ENCODE peak calls at places on chromosomes 13 and 19, in ten cellular contexts. C is right cardiac atrium; K is CD8-positive, alpha-beta T cell; F is tibial artery; O is PC-9; X is tibial nerve; Y is MM.1S; N is right atrium auricular region; A is fibroblast of lung; W is upper lobe of right lung. L is an unnamed sample. For H3K4me1, the result is how much of the 10 kb centered on the place peaks cover.

GRCh38 chr13:35699805-35700204 is 223.3 kb upstream of the MAB21L1 start:
- DNase-seq in C (no peak), K (no peak), F (peak), O (no peak), X (peak), Y (no peak), N (no peak), A (peak), W (no peak), L (no peak)

GRCh38 chr13:26946675-26947342 is 186.2 kb upstream of the GPR12 start:
- DNase-seq in C (no peak), K (no peak), F (no peak), O (peak), X (no peak), Y (peak), N (no peak), A (peak), W (no peak), L (no peak)

GRCh38 chr13:72304121-72304745 is 423.2 kb downstream of the MZT1 start:
- DNase-seq in C (no peak), K (no peak), F (no peak), O (no peak), X (no peak), Y (no peak), N (no peak), A (peak), W (no peak), L (no peak)

GRCh38 chr19:27776020-27776419 is 1436.9 kb downstream of the UQCRFS1 start:
- DNase-seq in C (no peak), K (no peak), F (no peak), O (no peak), X (no peak), Y (no peak), N (peak), A (peak), W (no peak), L (no peak)

GRCh38 chr13:52615817-52616216 is 26.4 kb upstream of the HNRNPA1L2 start:
- DNase-seq in C (no peak), K (no peak), F (no peak), O (no peak), X (no peak), Y (peak), N (no peak), A (no peak), W (no peak), L (no peak)

GRCh38 chr13:82627183-82627582 is 1255.1 kb downstream of the SLITRK1 start:
- DNase-seq in C (no peak), K (no peak), F (no peak), O (peak), X (no peak), Y (no peak), N (no peak), A (peak), W (no peak), L (no peak)

GRCh38 chr13:110185696-110186095 is 121.3 kb downstream of the COL4A1 start:
- DNase-seq in C (no peak), K (no peak), F (no peak), O (no peak), X (no peak), Y (no peak), N (no peak), A (no peak), W (peak), L (no peak)

GRCh38 chr13:39364797-39365468 is 238.1 kb downstream of the LHFPL6 start:
- DNase-seq in C (no peak), K (no peak), F (no peak), O (peak), X (no peak), Y (no peak), N (no peak), A (no peak), W (no peak), L (no peak)

GRCh38 chr19:51368366-51369282 is at the start of gene CLDND2:
- DNase-seq in C (no peak), K (peak), F (no peak), O (peak), X (no peak), Y (no peak), N (no peak), A (no peak), W (no peak), L (no peak)

GRCh38 chr13:111383591-111384440 is 63.4 kb downstream of the TEX29 start:
- DNase-seq in C (no peak), K (no peak), F (peak), O (no peak), X (no peak), Y (no peak), N (no peak), A (no peak), W (no peak), L (no peak)

GRCh38 chr19:54418030-54418929 is 3.0 kb downstream of the TTYH1 start:
- DNase-seq in C (no peak), K (no peak), F (no peak), O (no peak), X (no peak), Y (no peak), N (no peak), A (no peak), W (no peak), L (no peak)

GRCh38 chr13:114311387-114311786 is 2.9 kb upstream of the CHAMP1 start:
- DNase-seq in C (no peak), K (no peak), F (no peak), O (no peak), X (no peak), Y (no peak), N (no peak), A (no peak), W (no peak), L (no peak)

GRCh38 chr13:79749985-79750551 is 269.1 kb downstream of the NDFIP2 start:
- DNase-seq in C (peak), K (no peak), F (peak), O (peak), X (peak), Y (no peak), N (peak), A (peak), W (no peak), L (no peak)

GRCh38 chr13:80235559-80236296 is 105.2 kb downstream of the SPRY2 start:
- DNase-seq in C (no peak), K (no peak), F (no peak), O (peak), X (no peak), Y (no peak), N (no peak), A (peak), W (no peak), L (no peak)

GRCh38 chr13:72023895-72024294 is 156.9 kb upstream of the DACH1 start:
- DNase-seq in C (no peak), K (no peak), F (no peak), O (no peak), X (no peak), Y (no peak), N (no peak), A (no peak), W (no peak), L (no peak)

GRCh38 chr13:25798998-25799397 is 252.8 kb downstream of the SHISA2 start:
- DNase-seq in C (no peak), K (no peak), F (no peak), O (no peak), X (no peak), Y (no peak), N (no peak), A (no peak), W (no peak), L (no peak)

GRCh38 chr13:25928941-25929505 is 122.8 kb downstream of the SHISA2 start:
- DNase-seq in C (no peak), K (no peak), F (no peak), O (no peak), X (no peak), Y (no peak), N (no peak), A (no peak), W (no peak), L (no peak)

GRCh38 chr13:64855506-64855905 is 2374.6 kb downstream of the PCDH9 start:
- DNase-seq in C (no peak), K (no peak), F (no peak), O (no peak), X (no peak), Y (no peak), N (no peak), A (peak), W (no peak), L (no peak)

GRCh38 chr13:27005976-27006518 is 165.6 kb downstream of the USP12 start:
- DNase-seq in C (no peak), K (no peak), F (no peak), O (no peak), X (no peak), Y (no peak), N (no peak), A (no peak), W (no peak), L (no peak)

GRCh38 chr13:51241720-51242119 is 19.5 kb downstream of the FAM124A start:
- DNase-seq in C (no peak), K (no peak), F (no peak), O (no peak), X (no peak), Y (no peak), N (no peak), A (peak), W (no peak), L (no peak)

GRCh38 chr19:42634409-42635232 is 39.9 kb upstream of the CEACAM8 start:
- DNase-seq in C (no peak), K (no peak), F (no peak), O (no peak), X (peak), Y (peak), N (no peak), A (peak), W (no peak), L (no peak)

GRCh38 chr13:45198924-45199323 is 1.9 kb downstream of the KCTD4 start:
- DNase-seq in C (no peak), K (no peak), F (no peak), O (no peak), X (no peak), Y (no peak), N (no peak), A (peak), W (no peak), L (no peak)

GRCh38 chr13:45196622-45197021 is 4.2 kb downstream of the KCTD4 start:
- DNase-seq in C (no peak), K (no peak), F (no peak), O (no peak), X (no peak), Y (peak), N (no peak), A (no peak), W (no peak), L (no peak)

GRCh38 chr13:45196091-45196490 is 4.8 kb downstream of the KCTD4 start:
- DNase-seq in C (no peak), K (no peak), F (no peak), O (no peak), X (no peak), Y (no peak), N (no peak), A (no peak), W (no peak), L (no peak)

GRCh38 chr13:45199716-45200115 is 1.1 kb downstream of the KCTD4 start:
- DNase-seq in C (no peak), K (no peak), F (no peak), O (no peak), X (no peak), Y (no peak), N (no peak), A (no peak), W (no peak), L (no peak)

DNA sequence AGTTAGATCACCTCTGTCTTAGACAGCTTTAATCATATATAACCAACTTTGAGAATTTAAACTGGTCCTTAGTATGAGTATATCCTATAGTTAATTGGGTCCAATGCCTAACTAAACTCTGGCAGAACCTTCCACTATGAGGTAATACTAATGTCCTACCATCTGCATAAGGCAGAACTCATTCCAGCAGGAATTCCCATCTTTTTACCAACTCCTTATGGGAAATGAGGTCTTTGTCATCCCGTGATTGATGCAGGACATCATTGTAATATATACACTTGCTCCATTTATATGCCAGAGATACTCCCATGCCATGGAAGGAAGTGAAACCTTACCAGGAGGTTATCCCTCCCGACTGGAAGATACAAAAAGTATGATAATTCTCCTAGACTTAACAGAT is 2.8 kb downstream of the KCTD4 start:
- DNase-seq in C (no peak), K (no peak), F (no peak), O (no peak), X (no peak), Y (no peak), N (no peak), A (no peak), W (no peak), L (no peak)
- H3K4me1 ChIP-seq in C (under half), K (under half), F (under half), O (under half), X (under half), Y (under half), N (under half), A (under half), W (under half), L (under half)

DNA sequence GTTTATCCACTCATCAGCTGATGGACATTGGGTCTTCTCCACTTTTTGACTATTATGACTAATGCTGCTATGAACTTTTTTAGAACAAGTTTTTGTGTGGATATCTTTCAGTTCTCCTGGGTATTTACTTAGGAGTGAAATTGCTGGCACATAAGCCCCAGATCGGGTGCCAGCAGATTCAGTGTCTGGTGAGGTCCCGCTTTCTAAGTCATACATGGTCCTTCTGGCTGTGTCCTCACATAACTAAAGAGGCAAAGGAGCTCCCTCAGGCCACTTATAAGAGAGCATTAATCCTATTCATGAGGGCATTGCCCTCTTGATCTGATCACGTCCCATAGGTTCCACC is 600 bp upstream of the ZNF226 start:
- DNase-seq in C (no peak), K (no peak), F (no peak), O (no peak), X (no peak), Y (no peak), N (no peak), A (no peak), W (no peak), L (no peak)
- H3K27ac ChIP-seq in C (peak), K (no peak), F (peak), O (peak), X (no peak), Y (no peak), N (peak), A (no peak), W (peak), L (no peak)

DNA sequence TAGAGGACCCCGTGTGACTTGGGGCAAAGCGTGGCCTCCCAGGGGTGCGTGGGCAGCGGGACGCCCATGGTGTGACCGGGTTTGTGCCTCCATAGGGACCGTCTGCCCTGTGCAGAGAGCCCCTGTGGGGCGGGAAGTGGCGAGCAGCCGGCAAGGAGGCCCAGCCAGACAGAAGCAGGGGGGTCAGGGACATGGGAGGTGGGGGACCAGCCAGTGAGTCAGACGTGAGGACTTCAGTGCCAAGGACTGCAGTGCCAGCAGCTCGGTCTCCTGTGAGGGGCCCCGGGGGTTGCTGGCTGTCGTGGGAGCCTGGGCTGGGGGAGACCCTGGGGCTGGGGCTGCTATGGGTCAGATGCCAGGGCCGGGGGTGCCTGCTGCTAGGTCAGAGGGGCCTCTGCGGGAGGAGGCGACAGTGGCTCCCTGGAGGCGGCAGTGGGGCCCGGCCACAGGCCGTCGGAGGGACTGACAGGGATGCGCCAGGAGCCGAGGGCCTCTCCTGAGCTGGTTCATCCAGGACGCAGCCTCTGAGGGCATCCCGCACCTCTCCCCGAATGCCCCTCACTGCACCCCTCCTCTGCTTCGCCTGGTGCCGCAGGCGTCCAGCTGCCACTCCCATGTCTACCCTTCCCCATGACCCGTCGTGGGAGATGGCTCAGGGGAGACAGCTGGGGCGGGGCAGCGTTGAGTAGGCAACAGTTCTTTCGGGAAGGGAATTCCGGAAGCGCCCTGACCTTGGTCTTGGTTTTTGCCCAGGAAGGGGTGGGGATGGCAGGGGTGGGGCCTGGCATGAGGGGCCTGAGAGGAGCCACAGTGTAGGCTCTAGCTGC is 80.0 kb downstream of the KDM4B start:
- DNase-seq in C (peak), K (no peak), F (peak), O (no peak), X (no peak), Y (no peak), N (peak), A (peak), W (no peak), L (no peak)
- H3K4me1 ChIP-seq in C (under half), K (under half), F (under half), O (under half), X (under half), Y (under half), N (half or more), A (under half), W (under half), L (under half)

DNA sequence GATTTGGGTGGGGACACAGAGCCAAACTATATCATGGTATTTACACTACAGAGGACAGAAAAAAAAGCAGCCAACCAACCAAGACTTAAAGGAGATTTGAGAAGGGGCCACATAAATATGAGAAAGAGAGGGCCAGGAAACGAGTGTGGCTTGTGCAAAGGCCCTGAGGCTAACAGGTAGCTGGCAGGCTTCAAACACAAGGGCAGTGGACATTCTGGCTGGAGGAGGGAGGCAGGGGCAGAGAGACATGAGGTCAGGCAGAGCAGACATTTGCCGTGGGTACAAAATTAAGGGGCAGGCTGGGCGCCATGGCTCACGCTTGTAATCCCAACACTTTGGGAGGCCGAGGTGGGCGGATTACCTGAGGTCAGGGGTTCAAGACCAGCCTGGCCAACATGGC is 278.7 kb downstream of the FOXO1 start:
- DNase-seq in C (no peak), K (no peak), F (no peak), O (no peak), X (no peak), Y (no peak), N (no peak), A (no peak), W (no peak), L (no peak)
- H3K27ac ChIP-seq in C (no peak), K (no peak), F (no peak), O (no peak), X (no peak), Y (no peak), N (no peak), A (no peak), W (no peak), L (no peak)

DNA sequence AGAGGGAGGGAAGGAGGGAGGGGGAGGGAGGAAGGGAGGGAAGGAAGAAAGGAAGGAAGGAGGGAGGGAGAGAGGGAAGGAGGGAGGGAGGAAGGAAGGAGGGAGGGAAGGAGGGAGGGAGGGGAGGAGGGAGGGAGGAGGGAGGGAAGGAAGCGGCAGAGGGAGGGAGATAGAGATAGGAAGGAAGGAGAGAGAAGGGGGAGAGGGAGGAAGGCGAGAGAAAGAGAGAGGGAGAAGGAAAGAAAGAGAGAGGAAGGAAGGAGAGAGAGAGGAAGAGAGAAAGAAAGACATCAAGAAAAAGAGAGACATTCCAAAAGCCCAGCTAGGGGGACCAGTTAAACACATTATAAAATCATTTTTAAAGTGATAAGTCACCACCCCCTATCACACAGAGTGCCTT is 62.5 kb downstream of the GNG7 start:
- DNase-seq in C (no peak), K (no peak), F (no peak), O (no peak), X (no peak), Y (no peak), N (no peak), A (no peak), W (no peak), L (no peak)
- H3K4me1 ChIP-seq in C (under half), K (under half), F (under half), O (under half), X (under half), Y (under half), N (under half), A (under half), W (under half), L (under half)

GRCh38 chr13:97214921-97215320 is 7.2 kb upstream of the MBNL2 start:
- DNase-seq in C (no peak), K (no peak), F (no peak), O (no peak), X (no peak), Y (no peak), N (no peak), A (no peak), W (no peak), L (no peak)

GRCh38 chr13:97215325-97215724 is 6.8 kb upstream of the MBNL2 start:
- DNase-seq in C (no peak), K (no peak), F (no peak), O (no peak), X (no peak), Y (peak), N (no peak), A (no peak), W (no peak), L (no peak)

GRCh38 chr13:97212540-97213146 is 9.5 kb upstream of the MBNL2 start:
- DNase-seq in C (no peak), K (no peak), F (no peak), O (peak), X (no peak), Y (peak), N (no peak), A (peak), W (no peak), L (no peak)

GRCh38 chr13:97211986-97212385 is 10.1 kb upstream of the MBNL2 start:
- DNase-seq in C (no peak), K (no peak), F (no peak), O (no peak), X (no peak), Y (no peak), N (no peak), A (no peak), W (no peak), L (no peak)

DNA sequence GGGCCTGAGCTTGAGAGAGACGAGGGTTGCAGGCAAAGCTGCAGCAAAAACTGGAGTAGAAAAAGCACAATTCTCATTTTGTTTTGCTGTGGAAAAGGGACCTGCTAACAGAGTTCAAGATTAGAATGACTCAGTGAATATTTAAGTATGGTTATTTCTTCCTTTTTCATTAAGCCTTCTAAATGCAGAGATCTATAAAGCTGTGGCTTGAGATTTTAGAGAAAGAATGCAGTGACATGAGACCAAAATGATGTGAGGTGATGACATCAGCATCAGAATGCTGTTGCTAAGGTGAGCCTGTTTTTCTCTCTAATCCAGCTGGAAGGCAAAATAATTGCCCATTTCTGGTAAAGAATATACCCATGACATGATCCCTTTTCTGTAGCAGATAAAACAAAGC is 10.8 kb upstream of the MBNL2 start:
- DNase-seq in C (no peak), K (no peak), F (no peak), O (no peak), X (no peak), Y (no peak), N (no peak), A (no peak), W (no peak), L (no peak)
- H3K27ac ChIP-seq in C (no peak), K (no peak), F (no peak), O (peak), X (peak), Y (no peak), N (no peak), A (no peak), W (no peak), L (no peak)

GRCh38 chr13:97660488-97661086 is 226.6 kb downstream of the RAP2A start:
- DNase-seq in C (no peak), K (no peak), F (no peak), O (no peak), X (no peak), Y (no peak), N (no peak), A (no peak), W (no peak), L (no peak)
- H3K4me1 ChIP-seq in C (under half), K (under half), F (under half), O (under half), X (under half), Y (under half), N (under half), A (under half), W (under half), L (under half)

GRCh38 chr13:75705908-75706307 is 69.8 kb downstream of the LMO7 start:
- DNase-seq in C (no peak), K (no peak), F (no peak), O (no peak), X (no peak), Y (no peak), N (no peak), A (no peak), W (no peak), L (no peak)
- H3K27ac ChIP-seq in C (no peak), K (no peak), F (no peak), O (peak), X (no peak), Y (no peak), N (no peak), A (peak), W (peak), L (no peak)